ENCODE peak calls at places on chromosome 19, in seven cellular contexts. F is fibroblast of mammary gland, U is suprapubic skin, B is fibroblast of lung, R is left ventricle myocardium inferior, X is adrenal gland, A is epithelial cell of esophagus. C is an unnamed sample.

GRCh38 chr19:29188704-29189375 is 24.1 kb downstream of the UQCRFS1 start:
- DNase-seq in B (peak; percentile 18), X (no peak), U (no peak), A (peak; percentile 2), F (peak; percentile 49), R (no peak), C (no peak)

GRCh38 chr19:16200038-16200775 is 2.5 kb downstream of the AP1M1 start:
- DNase-seq in A (peak; percentile 23), X (no peak), U (no peak), R (no peak), F (peak; percentile 74), B (peak; percentile 31), C (peak; percentile 31)

GRCh38 chr19:639251-640155 is at the start of gene FGF22:
- DNase-seq in F (peak; percentile 74), U (peak; percentile 98), A (peak; percentile 96), X (peak; percentile 95), B (peak; percentile 72), R (peak; percentile 95), C (peak; percentile 91)

GRCh38 chr19:18282021-18282787 is 782 bp upstream of the JUND start:
- DNase-seq in A (no peak), X (no peak), U (no peak), F (peak; percentile 76), B (no peak), R (no peak), C (no peak)

GRCh38 chr19:52734340-52734892 is 428 bp downstream of the ZNF611 start:
- DNase-seq in X (no peak), U (no peak), F (peak; percentile 2), A (peak; percentile 14), B (no peak), R (peak; percentile 24), C (no peak)

GRCh38 chr19:42172261-42172660 is 40.0 kb upstream of the POU2F2 start:
- DNase-seq in R (no peak), X (no peak), U (no peak), F (no peak), A (no peak), B (no peak), C (no peak)

GRCh38 chr19:46714523-46715106 is 2.3 kb downstream of the PRKD2 start:
- DNase-seq in B (no peak), R (no peak), U (no peak), A (no peak), X (no peak), F (no peak), C (no peak)

GRCh38 chr19:18336121-18336520 is 4.3 kb upstream of the PGPEP1 start:
- DNase-seq in R (no peak), F (no peak), X (no peak), A (no peak), B (no peak), U (no peak), C (no peak)

GRCh38 chr19:53942001-53942786 is 20.5 kb upstream of the CACNG8 start:
- DNase-seq in U (no peak), X (no peak), R (no peak), B (no peak), A (no peak), F (peak; percentile 10), C (no peak)

GRCh38 chr19:23758187-23759074 is at the start of gene ZNF681:
- DNase-seq in R (peak; percentile 89), X (peak; percentile 94), U (peak; percentile 95), F (peak; percentile 89), A (peak; percentile 90), B (peak; percentile 90), C (peak; percentile 81)

GRCh38 chr19:737591-738093 is 13.3 kb upstream of the MISP start:
- DNase-seq in A (peak; percentile 27), R (no peak), B (peak; percentile 15), X (peak; percentile 42), F (peak; percentile 20), U (no peak), C (no peak)

GRCh38 chr19:58409010-58409790 is 751 bp downstream of the ZNF584 start:
- DNase-seq in F (peak; percentile 35), A (peak; percentile 38), U (no peak), B (no peak), X (no peak), R (no peak), C (no peak)

GRCh38 chr19:868458-869244 is 9.2 kb downstream of the CFD start:
- DNase-seq in R (no peak), U (no peak), A (no peak), B (no peak), F (no peak), X (no peak), C (no peak)

GRCh38 chr19:16202320-16203255 is 4.9 kb downstream of the AP1M1 start:
- DNase-seq in X (no peak), F (peak; percentile 18), A (no peak), B (no peak), R (no peak), U (no peak), C (no peak)

GRCh38 chr19:51086153-51086850 is 3.6 kb upstream of the KLK14 start:
- DNase-seq in F (no peak), B (no peak), R (no peak), A (no peak), U (no peak), X (no peak), C (no peak)

GRCh38 chr19:10762656-10763055 is 44.8 kb downstream of the DNM2 start:
- DNase-seq in B (no peak), F (no peak), X (no peak), R (peak; percentile 53), A (peak; percentile 32), U (no peak), C (no peak)

GRCh38 chr19:10431943-10432735 is 11.8 kb downstream of the PDE4A start:
- DNase-seq in B (no peak), U (peak; percentile 88), A (no peak), R (peak; percentile 80), F (no peak), X (peak; percentile 77), C (no peak)

GRCh38 chr19:54448037-54448773 is 794 bp upstream of the LENG8 start:
- DNase-seq in R (peak; percentile 52), A (peak; percentile 72), U (peak; percentile 84), B (peak; percentile 60), F (peak; percentile 62), X (peak; percentile 73), C (peak; percentile 33)

GRCh38 chr19:3782903-3783302 is 3.3 kb downstream of the MATK start:
- DNase-seq in R (no peak), A (no peak), B (no peak), U (no peak), X (no peak), F (no peak), C (no peak)

GRCh38 chr19:3785938-3786824 is at the start of gene MATK:
- DNase-seq in R (no peak), X (no peak), U (no peak), F (no peak), B (no peak), A (no peak), C (no peak)

GRCh38 chr19:3784607-3785463 is 1.3 kb downstream of the MATK start:
- DNase-seq in U (no peak), A (peak; percentile 22), X (no peak), R (no peak), F (peak; percentile 12), B (no peak), C (no peak)

GRCh38 chr19:3783660-3784584 is 2.3 kb downstream of the MATK start:
- DNase-seq in F (no peak), U (no peak), X (no peak), A (no peak), B (no peak), R (no peak), C (no peak)

DNA sequence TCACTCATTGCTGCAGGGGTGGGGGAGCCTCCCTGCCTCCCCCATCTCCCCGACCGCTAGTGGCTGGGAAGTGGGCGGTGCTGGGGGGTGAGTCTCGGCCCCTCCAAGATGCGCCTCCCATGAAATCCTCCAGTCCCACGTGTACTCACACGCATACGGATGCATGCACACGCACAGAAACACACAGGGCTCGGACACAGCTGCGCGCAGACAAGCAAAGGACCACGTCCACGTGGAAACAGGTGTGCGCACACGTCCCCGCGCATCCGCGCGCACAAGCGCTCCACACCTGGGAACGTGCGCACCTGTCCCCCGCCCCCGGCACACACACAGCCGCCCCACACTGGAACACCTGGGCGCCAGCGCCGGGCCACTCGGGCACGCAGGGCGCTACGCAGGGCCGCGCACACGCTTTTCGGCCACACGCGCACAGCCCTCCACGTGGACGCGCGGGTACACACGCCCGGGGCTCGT is 680 bp downstream of the MATK start:
- DNase-seq in X (no peak), U (no peak), F (no peak), A (peak; percentile 10), R (no peak), B (no peak), C (no peak)
- H3K4me3 ChIP-seq in X (no peak overlapping the region), U (peak overlapping the region; percentile 53), F (no peak overlapping the region), A (no peak overlapping the region), R (peak overlapping the region; percentile 55), B (no peak overlapping the region), C (peak overlapping the region; percentile 31)

GRCh38 chr19:31292639-31293185 is 56.5 kb downstream of the TSHZ3 start:
- DNase-seq in R (no peak), X (no peak), F (no peak), A (no peak), B (no peak), U (no peak), C (no peak)
- H3K4me3 ChIP-seq in R (no peak overlapping the region), X (no peak overlapping the region), F (no peak overlapping the region), A (no peak overlapping the region), B (no peak overlapping the region), U (no peak overlapping the region), C (no peak overlapping the region)

DNA sequence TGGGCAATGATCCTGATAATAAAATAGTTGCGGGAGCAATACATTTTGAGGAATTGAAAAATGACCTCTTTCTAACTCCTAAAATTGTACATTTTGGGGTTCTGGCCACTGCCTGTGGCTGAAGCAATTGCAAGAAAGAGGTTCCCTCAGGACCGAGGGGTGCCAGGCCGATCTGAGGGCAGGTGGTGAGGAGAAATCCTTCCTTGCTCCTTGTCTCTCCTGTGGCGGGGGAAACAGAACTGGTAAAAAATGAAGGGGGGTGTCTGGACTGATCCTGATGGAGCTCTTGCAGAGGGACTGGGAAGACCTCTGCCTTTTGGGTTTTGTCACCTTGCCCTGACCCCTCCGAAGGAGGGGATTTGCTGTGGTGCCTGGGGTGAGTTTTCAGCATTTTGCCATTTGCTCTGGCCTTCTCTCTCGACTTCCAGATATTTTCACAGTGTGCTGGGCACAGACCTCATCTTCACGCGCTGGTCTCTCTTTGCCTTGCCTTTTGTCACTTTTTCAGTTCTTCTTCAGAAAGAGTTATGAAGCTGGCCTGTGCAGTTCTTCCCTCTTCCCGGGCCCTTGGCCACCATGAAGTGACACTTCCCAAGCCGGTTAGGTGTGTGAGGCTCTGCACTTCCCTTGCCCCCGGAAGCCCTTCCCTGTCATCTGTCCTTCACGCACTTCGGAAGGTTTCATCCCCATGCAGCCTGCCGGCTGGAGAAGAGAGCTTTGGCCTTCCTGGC is 22.2 kb downstream of the NFIX start:
- DNase-seq in U (no peak), R (no peak), A (no peak), X (no peak), F (no peak), B (peak; percentile 16), C (no peak)
- H3K4me3 ChIP-seq in U (peak overlapping the region; percentile 36), R (peak overlapping the region; percentile 44), A (no peak overlapping the region), X (no peak overlapping the region), F (peak overlapping the region; percentile 32), B (peak overlapping the region; percentile 37), C (peak overlapping the region; percentile 22)

GRCh38 chr19:1882786-1883692 is 2.3 kb downstream of the ABHD17A start:
- DNase-seq in X (no peak), F (no peak), U (no peak), R (no peak), B (no peak), A (no peak), C (no peak)
- H3K4me3 ChIP-seq in X (no peak overlapping the region), F (peak overlapping the region; percentile 85), U (peak overlapping the region; percentile 98), R (peak overlapping the region; percentile 85), B (no peak overlapping the region), A (no peak overlapping the region), C (peak overlapping the region; percentile 66)

C was measured in tibial nerve.